ENCODE peak calls at places on chromosomes 16 and 17, in five cellular contexts. A is heart left ventricle, V is mammary epithelial cell, X is uterus, W is cardiac muscle cell. U is an unnamed sample. For H3K36me3, the result is how much of the 10 kb centered on the place peaks cover.

GRCh38 chr17:17552351-17553216 is 38.9 kb downstream of the PEMT start:
- DNase-seq in V (no peak), X (no peak), A (no peak), W (no peak), U (no peak)

GRCh38 chr17:66900126-66901010 is 64.1 kb upstream of the CACNG4 start:
- DNase-seq in W (no peak), V (no peak), A (no peak), X (no peak), U (no peak)

GRCh38 chr16:11229432-11229831 is 26.6 kb downstream of the SOCS1 start:
- DNase-seq in A (no peak), V (no peak), W (no peak), X (no peak), U (no peak)

GRCh38 chr17:44604149-44605115 is 47.1 kb downstream of the FZD2 start:
- DNase-seq in A (no peak), X (no peak), V (no peak), W (no peak), U (no peak)

GRCh38 chr16:346587-346986 is 5.9 kb downstream of the AXIN1 start:
- DNase-seq in X (no peak), W (no peak), A (no peak), V (peak), U (no peak)

GRCh38 chr17:1227917-1228751 is 42.1 kb upstream of the BHLHA9 start:
- DNase-seq in V (no peak), W (peak), X (no peak), A (peak), U (peak)

GRCh38 chr17:33732116-33732515 is 439.0 kb upstream of the ASIC2 start:
- DNase-seq in A (no peak), W (peak), X (no peak), V (no peak), U (no peak)

GRCh38 chr16:22232277-22233049 is 26.4 kb downstream of the EEF2K start:
- DNase-seq in X (no peak), A (no peak), V (peak), W (no peak), U (peak)

GRCh38 chr16:52597073-52597771 is 50.3 kb upstream of the TOX3 start:
- DNase-seq in V (no peak), W (no peak), A (no peak), X (no peak), U (no peak)

GRCh38 chr16:2699791-2700600 is 17.7 kb downstream of the KCTD5 start:
- DNase-seq in A (no peak), V (no peak), X (no peak), W (no peak), U (no peak)

GRCh38 chr17:57889892-57890856 is 40.3 kb upstream of the MRPS23 start:
- DNase-seq in X (peak), W (no peak), V (peak), A (peak), U (peak)

GRCh38 chr16:20762404-20763123 is 1.2 kb upstream of the ACSM3 start:
- DNase-seq in X (no peak), A (no peak), V (no peak), W (no peak), U (no peak)

GRCh38 chr16:81866820-81867440 is 87.8 kb downstream of the PLCG2 start:
- DNase-seq in A (peak), X (peak), V (peak), W (no peak), U (peak)

GRCh38 chr16:49443576-49443975 is 70.0 kb downstream of the C16orf78 start:
- DNase-seq in A (no peak), X (no peak), V (no peak), W (no peak), U (no peak)

GRCh38 chr17:47253541-47254402 is at the start of gene ITGB3:
- DNase-seq in V (peak), A (peak), W (peak), X (peak), U (peak)

GRCh38 chr17:47305302-47305923 is 18.3 kb upstream of the EFCAB13 start:
- DNase-seq in W (no peak), X (no peak), V (peak), A (no peak), U (no peak)

GRCh38 chr17:62631936-62632924 is 4.8 kb downstream of the MRC2 start:
- DNase-seq in W (no peak), A (no peak), V (no peak), X (no peak), U (no peak)

GRCh38 chr17:30796016-30796415 is 28.5 kb downstream of the CRLF3 start:
- DNase-seq in X (no peak), W (no peak), V (no peak), A (no peak), U (no peak)

GRCh38 chr16:68257251-68257905 is 6.9 kb upstream of the SLC7A6 start:
- DNase-seq in W (no peak), X (no peak), V (no peak), A (no peak), U (no peak)

GRCh38 chr16:48612621-48613020 is 2.6 kb upstream of the N4BP1 start:
- DNase-seq in V (no peak), W (no peak), A (no peak), X (no peak), U (no peak)

GRCh38 chr17:42248351-42249179 is 27.6 kb downstream of the STAT5B start:
- DNase-seq in V (no peak), X (peak), W (peak), A (peak), U (peak)

GRCh38 chr17:81365148-81365600 is 30.1 kb upstream of the BAHCC1 start:
- DNase-seq in A (peak), V (peak), X (peak), W (peak), U (peak)

GRCh38 chr16:84396537-84397008 is 28.2 kb downstream of the ATP2C2 start:
- DNase-seq in V (peak), A (no peak), X (no peak), W (no peak), U (peak)

GRCh38 chr17:42554250-42555121 is 1.8 kb downstream of the HSD17B1 start:
- DNase-seq in V (peak), A (peak), X (peak), W (peak), U (peak)

GRCh38 chr16:72247821-72248253 is 75.9 kb upstream of the PMFBP1 start:
- DNase-seq in A (no peak), W (no peak), X (no peak), V (peak), U (no peak)

GRCh38 chr16:83727751-83728352 is 79.9 kb upstream of the HSBP1 start:
- DNase-seq in V (no peak), X (no peak), W (no peak), A (no peak), U (no peak)

GRCh38 chr17:81406117-81406953 is 11.1 kb downstream of the BAHCC1 start:
- DNase-seq in A (no peak), W (no peak), V (no peak), X (peak), U (no peak)

GRCh38 chr17:58692239-58693055 is at the start of gene RAD51C:
- DNase-seq in X (peak), W (peak), V (peak), A (peak), U (peak)

GRCh38 chr16:63169100-63169499 is 1132.9 kb upstream of the CDH8 start:
- DNase-seq in W (no peak), X (no peak), A (no peak), V (no peak), U (no peak)

GRCh38 chr16:89110641-89111040 is 17.0 kb downstream of the ACSF3 start:
- DNase-seq in V (no peak), W (no peak), X (no peak), A (no peak), U (peak)
- H3K36me3 ChIP-seq in V (under half), W (under half), X (under half), A (half or more), U (half or more)

GRCh38 chr16:89507834-89508590 is at the start of gene SPG7:
- DNase-seq in V (peak), A (peak), X (peak), W (peak), U (peak)

GRCh38 chr16:89507219-89507833 is 877 bp upstream of the SPG7 start:
- DNase-seq in A (no peak), W (no peak), V (no peak), X (no peak), U (peak)

GRCh38 chr16:89510526-89510925 is 2.3 kb downstream of the SPG7 start:
- DNase-seq in X (no peak), W (no peak), A (no peak), V (no peak), U (no peak)

GRCh38 chr16:89512453-89512852 is 4.2 kb downstream of the SPG7 start:
- DNase-seq in A (no peak), W (no peak), V (no peak), X (no peak), U (no peak)

DNA sequence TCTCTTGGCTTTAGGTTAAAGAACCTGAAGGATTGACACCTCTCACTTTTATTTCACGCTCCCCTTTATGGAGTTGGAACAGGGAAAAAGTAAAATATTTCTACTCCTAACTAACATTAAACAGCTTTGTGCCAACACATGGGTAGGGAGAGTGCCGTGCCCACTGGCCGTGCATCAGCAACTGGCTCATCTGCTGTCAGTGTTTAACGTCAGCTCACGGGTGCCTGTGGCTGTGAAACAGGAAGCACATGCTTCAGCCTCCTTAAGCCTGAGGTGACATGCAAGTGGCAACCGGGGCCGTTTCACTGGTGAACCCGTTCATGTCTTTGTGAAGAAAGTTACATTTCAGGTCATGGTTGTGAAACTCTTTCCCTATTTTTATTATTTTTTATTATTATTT is 3.1 kb downstream of the SPG7 start:
- DNase-seq in W (no peak), X (no peak), A (no peak), V (no peak), U (no peak)
- H3K36me3 ChIP-seq in W (under half), X (under half), A (half or more), V (under half), U (half or more)

DNA sequence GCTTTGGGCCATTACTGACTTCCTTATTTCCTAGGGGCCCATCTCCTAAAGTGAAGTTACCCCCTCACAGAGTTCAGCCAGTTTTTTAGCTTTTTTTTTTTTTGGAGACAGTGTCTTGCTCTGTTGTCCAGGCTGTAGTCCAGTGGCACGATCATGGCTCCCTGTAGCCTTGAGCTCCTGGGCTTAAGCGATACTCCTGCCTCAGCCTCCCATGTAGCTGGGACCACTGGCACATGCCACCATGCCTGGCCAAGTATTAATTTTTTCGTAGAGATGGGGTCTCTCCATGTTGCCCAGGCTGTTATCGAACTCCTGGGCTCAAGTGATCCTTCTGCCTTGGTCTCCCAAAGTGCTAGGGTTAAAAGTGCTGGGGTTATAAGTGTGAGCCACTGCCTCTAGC is 49.2 kb upstream of the IL34 start:
- DNase-seq in V (no peak), X (no peak), W (no peak), A (no peak), U (no peak)
- H3K36me3 ChIP-seq in V (under half), X (under half), W (under half), A (under half), U (under half)

GRCh38 chr17:40022961-40023541 is 7.8 kb downstream of the CSF3 start:
- DNase-seq in W (no peak), V (no peak), X (no peak), A (no peak), U (peak)

GRCh38 chr17:40019140-40019991 is 4.1 kb downstream of the CSF3 start:
- DNase-seq in V (peak), X (peak), A (no peak), W (no peak), U (no peak)

GRCh38 chr17:40020146-40020545 is 4.9 kb downstream of the CSF3 start:
- DNase-seq in V (no peak), X (no peak), A (no peak), W (no peak), U (no peak)

GRCh38 chr17:40022497-40022896 is 7.3 kb downstream of the CSF3 start:
- DNase-seq in A (no peak), V (no peak), X (no peak), W (no peak), U (no peak)

DNA sequence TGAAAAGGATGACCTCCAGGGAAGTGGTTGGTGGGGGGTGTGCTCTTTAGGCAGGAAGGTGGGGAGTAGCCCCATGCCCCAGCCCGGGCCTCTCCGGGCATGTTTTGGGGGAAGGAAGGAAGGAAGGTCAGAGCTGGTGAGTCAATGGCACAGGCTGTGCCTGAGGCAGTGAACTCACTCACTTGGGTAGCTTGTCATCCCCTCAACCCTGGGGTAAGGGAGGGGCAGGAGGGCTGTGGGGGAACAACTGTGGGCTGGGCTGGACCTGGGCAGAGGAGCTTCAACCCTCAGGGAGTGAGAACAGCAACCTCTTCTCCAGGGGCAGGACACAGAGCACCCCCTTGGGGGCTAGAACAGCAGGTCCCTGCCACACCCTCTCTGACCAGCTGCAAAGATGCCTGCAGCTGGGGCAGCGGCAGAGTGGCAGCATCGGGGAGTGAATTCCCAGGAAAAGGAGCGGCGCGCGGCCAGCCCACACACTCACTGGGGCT is 6.3 kb downstream of the CSF3 start:
- DNase-seq in A (no peak), W (no peak), X (peak), V (peak), U (no peak)
- H3K36me3 ChIP-seq in A (half or more), W (under half), X (under half), V (under half), U (half or more)

GRCh38 chr17:80281516-80281915 is 20.9 kb downstream of the RNF213 start:
- DNase-seq in X (no peak), W (no peak), A (no peak), V (no peak), U (peak)
- H3K36me3 ChIP-seq in X (under half), W (under half), A (under half), V (under half), U (half or more)

DNA sequence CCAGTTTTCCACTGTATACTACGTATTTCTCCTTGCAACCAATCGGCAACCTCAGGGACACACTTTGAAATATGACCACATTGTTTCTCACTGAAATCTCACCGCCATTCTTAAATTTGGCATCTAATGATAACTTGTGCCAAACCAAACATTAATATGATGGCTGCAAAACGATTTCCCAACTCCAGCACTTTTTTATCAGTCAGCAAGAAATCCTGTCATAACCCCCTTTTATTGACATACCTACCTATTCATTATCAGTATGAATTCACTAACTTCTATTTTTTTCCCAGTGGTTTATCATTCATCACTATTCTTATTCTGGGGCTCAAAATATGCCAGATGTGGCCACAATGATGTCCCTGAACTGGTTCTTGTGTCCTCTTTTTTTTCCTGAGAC is 15.8 kb downstream of the MBTD1 start:
- DNase-seq in A (no peak), W (no peak), V (no peak), X (no peak), U (no peak)
- H3K36me3 ChIP-seq in A (under half), W (under half), V (under half), X (under half), U (under half)

U was measured in lower lobe of right lung.